ENCODE peak calls at places on chromosomes 1 and 21, in four cellular contexts. K is left lung, O is gastrocnemius medialis, F is tibial nerve. A is an unnamed sample. For H3K4me1, the result is how much of the 10 kb centered on the place peaks cover.

GRCh38 chr1:201624741-201625646 is 86.1 kb downstream of the NAV1 start:
- DNase-seq in K (no peak), O (no peak), F (peak), A (no peak)

GRCh38 chr1:93686497-93687250 is 5.0 kb upstream of the BCAR3 start:
- DNase-seq in K (no peak), O (no peak), F (no peak), A (no peak)

GRCh38 chr1:111747282-111747734 is 8.1 kb upstream of the INKA2 start:
- DNase-seq in K (peak), O (peak), F (peak), A (peak)

GRCh38 chr21:33789697-33790096 is 125.9 kb downstream of the ATP5PO start:
- DNase-seq in K (no peak), O (no peak), F (no peak), A (no peak)

GRCh38 chr1:186574951-186575747 is 105.1 kb downstream of the PTGS2 start:
- DNase-seq in K (no peak), O (no peak), F (no peak), A (no peak)

GRCh38 chr1:61012365-61012764 is 70.0 kb upstream of the NFIA start:
- DNase-seq in K (no peak), O (no peak), F (no peak), A (no peak)

GRCh38 chr21:16086121-16086520 is 356.3 kb downstream of the USP25 start:
- DNase-seq in K (no peak), O (no peak), F (no peak), A (no peak)

GRCh38 chr1:163561570-163562295 is 240.0 kb downstream of the NUF2 start:
- DNase-seq in K (no peak), O (no peak), F (no peak), A (no peak)

GRCh38 chr1:227318003-227318851 is at the start of gene CDC42BPA:
- DNase-seq in K (peak), O (peak), F (peak), A (peak)

DNA sequence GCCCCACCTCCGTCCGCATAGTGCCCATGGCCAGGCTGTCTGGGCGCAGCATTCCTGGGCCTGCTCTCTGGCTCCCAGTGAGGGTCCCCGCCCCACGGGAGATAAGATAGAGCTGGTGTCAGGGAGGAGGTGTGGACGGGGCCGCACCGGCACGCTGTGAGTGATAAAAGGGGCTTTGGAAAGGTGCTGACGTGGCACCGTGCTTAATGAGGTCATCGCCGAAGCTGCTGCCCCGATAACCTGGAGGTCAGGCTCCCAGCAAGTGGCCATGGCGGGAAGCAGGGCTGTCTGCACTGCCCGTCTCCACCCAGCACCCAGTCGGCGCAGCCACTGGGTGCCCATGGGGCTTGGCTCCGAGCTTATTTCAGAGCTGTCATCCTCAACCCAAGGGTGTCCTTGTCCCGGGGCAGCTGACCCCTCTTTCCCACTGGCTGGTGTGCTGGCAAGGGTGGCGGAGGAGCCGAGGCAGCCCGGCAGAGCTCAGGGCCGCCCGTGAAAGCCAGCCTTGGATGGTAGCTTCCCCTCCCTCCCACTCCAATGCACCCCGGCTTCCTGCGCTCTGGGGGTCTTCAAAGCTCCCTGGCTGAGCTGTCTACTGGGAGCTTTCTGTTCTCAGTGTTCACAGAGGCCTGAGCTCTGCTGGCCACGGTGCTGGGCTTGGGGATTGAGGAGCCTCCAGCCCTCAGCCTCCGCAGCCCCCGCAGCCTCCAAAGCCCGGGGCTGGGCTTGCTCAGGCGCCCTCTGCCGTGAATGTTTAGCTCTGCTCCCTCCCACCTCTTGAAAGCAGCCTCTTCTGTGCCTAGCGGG is 105.1 kb upstream of the ARHGEF16 start:
- DNase-seq in K (no peak), O (no peak), F (no peak), A (peak)
- TF ChIP-seq CTCF in K (no peak), O (no peak), F (peak), A (no peak)

DNA sequence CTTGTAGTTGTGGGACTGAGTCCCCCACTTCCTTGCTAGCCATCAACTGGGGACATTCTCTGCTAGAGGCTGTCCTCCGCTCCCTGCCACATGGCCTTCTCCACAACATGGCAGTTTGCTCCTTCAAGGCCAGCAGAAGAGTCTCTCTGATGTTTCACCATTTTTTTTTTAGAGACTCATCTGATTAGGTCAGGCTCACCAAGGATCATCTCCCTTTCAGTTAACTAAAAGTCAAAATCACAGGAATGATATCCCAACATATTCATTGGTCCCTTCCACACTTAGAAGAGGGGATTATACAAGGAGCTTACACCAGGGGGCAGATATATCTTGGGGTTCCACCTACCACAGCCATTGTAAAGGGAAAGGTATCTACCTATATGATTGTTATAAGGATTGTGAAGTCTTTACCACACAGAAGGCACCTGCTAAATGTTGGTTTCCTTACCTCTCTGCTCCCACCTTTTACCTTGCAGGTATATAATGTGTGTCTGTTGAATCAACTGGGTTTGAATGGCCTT is 23.3 kb downstream of the RIMKLA start:
- DNase-seq in K (no peak), O (no peak), F (no peak), A (no peak)
- H3K4me1 ChIP-seq in K (under half), O (under half), F (under half), A (under half)

GRCh38 chr21:44742418-44743153 is 31.2 kb upstream of the TSPEAR start:
- DNase-seq in K (no peak), O (no peak), F (no peak), A (no peak)
- TF ChIP-seq CTCF in K (no peak), O (no peak), F (no peak), A (no peak)

GRCh38 chr1:167648978-167649752 is 19.1 kb downstream of the RCSD1 start:
- DNase-seq in K (peak), O (no peak), F (peak), A (no peak)
- H3K4me1 ChIP-seq in K (under half), O (half or more), F (under half), A (half or more)

GRCh38 chr21:14383596-14384210 is 757 bp upstream of the HSPA13 start:
- DNase-seq in K (no peak), O (no peak), F (no peak), A (no peak)
- TF ChIP-seq CTCF in K (no peak), O (no peak), F (no peak), A (no peak)

DNA sequence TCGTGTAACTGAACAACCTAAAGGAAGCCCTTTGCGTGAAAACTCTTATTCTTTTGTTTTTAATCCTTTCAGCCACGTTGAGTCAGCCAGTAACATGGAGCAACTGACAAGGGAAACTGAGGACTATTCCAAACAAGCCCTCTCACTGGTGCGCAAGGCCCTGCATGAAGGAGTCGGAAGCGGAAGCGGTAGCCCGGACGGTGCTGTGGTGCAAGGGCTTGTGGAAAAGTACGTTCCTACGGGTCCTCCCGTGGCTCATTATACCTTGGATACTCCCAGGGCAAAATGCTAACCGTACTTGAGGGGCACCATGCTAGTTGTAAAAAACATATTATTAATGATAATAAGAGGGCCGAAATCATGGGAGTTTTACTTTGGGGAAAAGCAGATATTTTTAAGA is 49.4 kb downstream of the LAMC2 start:
- DNase-seq in K (no peak), O (no peak), F (no peak), A (no peak)
- H3K4me1 ChIP-seq in K (under half), O (under half), F (under half), A (under half)

A was measured in right atrium auricular region.